ENCODE peak calls at places on chromosomes 13 and 19, in four cellular contexts. G is stimulated activated CD4-positive, alpha-beta T cell treated with anti-CD3 and anti-CD28 coated beads, Interleukin-12 subunit alpha, Interleukin-12 subunit beta, amount 100 ng/mL, for 4 hours; L is sciatic nerve; I is cardiac fibroblast. C is an unnamed sample.
A peak's percentile ranks its signal among the peaks of the same experiment; 100 is the strongest.

GRCh38 chr13:111051656-111052232 is 63.4 kb upstream of the ARHGEF7 start:
- DNase-seq in G (no peak), L (no peak), I (no peak), C (no peak)

GRCh38 chr13:61880576-61881283 is 465.1 kb upstream of the PCDH20 start:
- DNase-seq in G (no peak), L (no peak), I (peak; percentile 16), C (no peak)

GRCh38 chr13:114099191-114099590 is 33.2 kb downstream of the RASA3 start:
- DNase-seq in G (no peak), L (peak; percentile 80), I (peak; percentile 86), C (no peak)

GRCh38 chr19:14555918-14556661 is 15.8 kb downstream of the NDUFB7 start:
- DNase-seq in G (no peak), L (no peak), I (no peak), C (no peak)

GRCh38 chr13:30743319-30744055 is 8.1 kb downstream of the ALOX5AP start:
- DNase-seq in G (no peak), L (no peak), I (peak; percentile 96), C (no peak)

GRCh38 chr13:65889368-65889767 is 1340.8 kb downstream of the PCDH9 start:
- DNase-seq in G (no peak), L (no peak), I (no peak), C (no peak)

GRCh38 chr13:73809561-73809960 is 324.6 kb downstream of the KLF12 start:
- DNase-seq in G (no peak), L (no peak), I (peak; percentile 18), C (no peak)

GRCh38 chr19:6586726-6587092 is 4.2 kb downstream of the CD70 start:
- DNase-seq in G (no peak), L (no peak), I (no peak), C (no peak)

GRCh38 chr13:111573362-111573761 is 252.9 kb downstream of the TEX29 start:
- DNase-seq in G (no peak), L (peak; percentile 1), I (no peak), C (no peak)

GRCh38 chr13:30739646-30740642 is 4.6 kb downstream of the ALOX5AP start:
- DNase-seq in G (peak; percentile 45), L (no peak), I (peak; percentile 76), C (peak; percentile 77)

GRCh38 chr13:98975822-98976261 is 2.0 kb downstream of the DOCK9 start:
- DNase-seq in G (no peak), L (no peak), I (no peak), C (no peak)